ENCODE peak calls at places on chromosome 15, in five cellular contexts. P is GM04504, V is Daoy, Q is right cardiac atrium, U is head of caudate nucleus. I is an unnamed sample.

GRCh38 chr15:38207591-38207990 is 45.0 kb upstream of the SPRED1 start:
- DNase-seq in P (no peak), Q (no peak), V (no peak), U (no peak), I (no peak)

GRCh38 chr15:26015516-26015915 is 152.4 kb upstream of the ATP10A start:
- DNase-seq in Q (no peak), V (no peak), P (no peak), U (no peak), I (no peak)

GRCh38 chr15:41900526-41901380 is 6.9 kb upstream of the SPTBN5 start:
- DNase-seq in Q (no peak), V (no peak), P (no peak), U (no peak), I (no peak)

GRCh38 chr15:101675796-101676582 is 23.8 kb upstream of the TM2D3 start:
- DNase-seq in Q (no peak), V (peak), U (no peak), P (peak), I (peak)

GRCh38 chr15:40680151-40680550 is 14.8 kb upstream of the RAD51 start:
- DNase-seq in P (no peak), U (no peak), V (no peak), Q (no peak), I (no peak)

GRCh38 chr15:62500325-62500724 is 335.2 kb upstream of the C2CD4B start:
- DNase-seq in U (no peak), P (no peak), Q (no peak), V (no peak), I (no peak)

GRCh38 chr15:29043731-29044485 is 158.1 kb downstream of the APBA2 start:
- DNase-seq in Q (no peak), P (no peak), U (no peak), V (no peak), I (no peak)

GRCh38 chr15:79402136-79402535 is 30.0 kb upstream of the MINAR1 start:
- DNase-seq in V (no peak), U (no peak), Q (no peak), P (no peak), I (no peak)

GRCh38 chr15:24919446-24919845 is 35.3 kb upstream of the SNRPN start:
- DNase-seq in P (no peak), U (no peak), Q (no peak), V (no peak), I (no peak)

GRCh38 chr15:66875588-66876422 is 173.8 kb downstream of the SMAD6 start:
- DNase-seq in Q (no peak), U (no peak), P (no peak), V (no peak), I (no peak)

GRCh38 chr15:27679621-27680521 is 419.2 kb downstream of the OCA2 start:
- DNase-seq in U (no peak), Q (no peak), V (no peak), P (no peak), I (no peak)

GRCh38 chr15:76433798-76434400 is 97.3 kb downstream of the ISL2 start:
- DNase-seq in U (no peak), Q (no peak), V (no peak), P (peak), I (no peak)

GRCh38 chr15:67574981-67575632 is 32.6 kb downstream of the MAP2K5 start:
- DNase-seq in U (no peak), Q (no peak), V (peak), P (no peak), I (no peak)

GRCh38 chr15:43105077-43105769 is 615 bp downstream of the UBR1 start:
- DNase-seq in U (peak), V (no peak), P (no peak), Q (no peak), I (peak)

GRCh38 chr15:78540955-78541743 is 905 bp downstream of the PSMA4 start:
- DNase-seq in U (no peak), P (no peak), V (no peak), Q (no peak), I (peak)

GRCh38 chr15:78018968-78019644 is 58.4 kb downstream of the TBC1D2B start:
- DNase-seq in Q (no peak), V (no peak), U (no peak), P (no peak), I (no peak)

GRCh38 chr15:79168922-79169322 is 78.3 kb upstream of the RASGRF1 start:
- DNase-seq in V (peak), U (peak), P (no peak), Q (peak), I (peak)

GRCh38 chr15:101242160-101242998 is 9.5 kb downstream of the CHSY1 start:
- DNase-seq in Q (no peak), V (peak), U (no peak), P (peak), I (peak)

GRCh38 chr15:89472785-89473256 is 23.6 kb downstream of the RHCG start:
- DNase-seq in U (peak), Q (no peak), V (peak), P (peak), I (peak)

GRCh38 chr15:40029979-40030893 is 8.7 kb downstream of the SRP14 start:
- DNase-seq in U (no peak), Q (no peak), P (no peak), V (no peak), I (peak)